ENCODE peak calls at places on chromosome 22, in ten cellular contexts. T is foreskin fibroblast; C is HS-5; L is HT1080; N is iris pigment epithelial cell; I is stimulated activated CD4-positive, alpha-beta T cell treated with anti-CD3 and anti-CD28 coated beads, Interleukin-4, amount 100 ng/mL, for 48 hours; W is neural crest cell; Y is AG04450; D is choroid plexus epithelial cell; G is stimulated activated CD8-positive, alpha-beta memory T cell treated with anti-CD3 and anti-CD28 coated beads, Interleukin-2, amount 100 ng/mL, for 48 hours. O is an unnamed sample.

GRCh38 chr22:17792854-17793434 is 18.7 kb upstream of the BID start:
- DNase-seq in I (no peak), N (no peak), L (no peak), W (no peak), D (no peak), T (no peak), Y (no peak), C (no peak), G (no peak), O (no peak)

GRCh38 chr22:46336119-46337078 is 885 bp downstream of the TRMU start:
- DNase-seq in G (no peak), W (no peak), N (peak; percentile 30), Y (no peak), D (peak; percentile 21), T (peak; percentile 6), C (no peak), L (no peak), I (no peak), O (no peak)

GRCh38 chr22:23533328-23533762 is 46.7 kb downstream of the IGLL1 start:
- DNase-seq in N (peak; percentile 46), L (no peak), W (peak; percentile 74), I (peak; percentile 55), Y (no peak), G (no peak), C (no peak), T (no peak), D (peak; percentile 62), O (no peak)

GRCh38 chr22:40479126-40479800 is 108.9 kb downstream of the SGSM3 start:
- DNase-seq in I (no peak), C (no peak), L (no peak), N (no peak), Y (no peak), G (no peak), T (no peak), W (no peak), D (no peak), O (no peak)

GRCh38 chr22:44458044-44459020 is 39.7 kb downstream of the RTL6 start:
- DNase-seq in Y (no peak), I (no peak), N (no peak), C (no peak), D (no peak), G (no peak), T (no peak), W (no peak), L (no peak), O (no peak)

GRCh38 chr22:40628354-40629042 is 8.0 kb downstream of the MRTFA start:
- DNase-seq in T (peak; percentile 26), C (no peak), D (peak; percentile 28), G (no peak), N (peak; percentile 74), L (no peak), I (no peak), Y (no peak), W (no peak), O (no peak)

GRCh38 chr22:46672731-46673130 is 52.5 kb downstream of the GRAMD4 start:
- DNase-seq in G (no peak), C (no peak), N (no peak), L (no peak), D (no peak), T (no peak), W (no peak), Y (no peak), I (no peak), O (no peak)

GRCh38 chr22:48259991-48260670 is 1497.7 kb downstream of the TBC1D22A start:
- DNase-seq in D (no peak), W (no peak), I (no peak), C (no peak), Y (no peak), L (no peak), G (no peak), N (no peak), T (no peak), O (no peak)

GRCh38 chr22:29302402-29302680 is 4.1 kb upstream of the GAS2L1 start:
- DNase-seq in D (no peak), T (no peak), G (no peak), I (no peak), Y (no peak), W (no peak), L (no peak), C (no peak), N (no peak), O (no peak)

GRCh38 chr22:46848227-46848626 is 85.8 kb downstream of the TBC1D22A start:
- DNase-seq in D (peak; percentile 46), Y (peak; percentile 39), G (no peak), C (no peak), N (peak; percentile 57), L (no peak), I (no peak), T (peak; percentile 24), W (no peak), O (no peak)

GRCh38 chr22:50206599-50206998 is 5.8 kb downstream of the SELENOO start:
- DNase-seq in I (no peak), G (no peak), W (peak; percentile 42), C (no peak), D (peak; percentile 31), N (peak; percentile 38), T (peak; percentile 62), Y (no peak), L (no peak), O (no peak)

O was measured in skeletal muscle cell.